ENCODE peak calls at places on chromosome 17, in eight cellular contexts. Y is ovary, W is esophagus squamous epithelium, Z is NCI-H1417, A is NCI-H1436 treated with DMSO at 0.1 percent for 48 hours, O is H54, J is Calu3, E is HEK293T. U is an unnamed sample.

GRCh38 chr17:44220211-44221071 is 966 bp upstream of the UBTF start:
- DNase-seq in Y (peak), A (no peak), W (no peak), Z (peak), J (peak), O (no peak), E (peak), U (no peak)

GRCh38 chr17:35732806-35733136 is 1.3 kb downstream of the RASL10B start:
- DNase-seq in J (no peak), E (no peak), A (no peak), O (no peak), Z (no peak), W (no peak), Y (no peak), U (no peak)

GRCh38 chr17:58282442-58282841 is 1.7 kb upstream of the MPO start:
- DNase-seq in J (no peak), O (no peak), W (no peak), E (peak), Y (no peak), A (no peak), Z (no peak), U (no peak)

GRCh38 chr17:8552582-8553320 is 77.8 kb downstream of the MYH10 start:
- DNase-seq in Z (no peak), O (no peak), W (no peak), E (no peak), Y (no peak), A (no peak), J (no peak), U (no peak)

GRCh38 chr17:5526821-5527598 is 40.6 kb downstream of the MIS12 start:
- DNase-seq in W (no peak), Z (peak), O (peak), Y (no peak), E (peak), A (no peak), J (peak), U (peak)

GRCh38 chr17:28597606-28598383 is 1.0 kb downstream of the SPAG5 start:
- DNase-seq in Y (no peak), J (no peak), E (no peak), Z (no peak), A (no peak), W (no peak), O (no peak), U (no peak)

GRCh38 chr17:5705081-5705875 is 121.0 kb upstream of the NLRP1 start:
- DNase-seq in W (no peak), A (no peak), Y (no peak), O (no peak), J (peak), E (peak), Z (no peak), U (no peak)

GRCh38 chr17:71302721-71303549 is 817.9 kb upstream of the SOX9 start:
- DNase-seq in A (no peak), J (no peak), W (no peak), O (no peak), E (no peak), Y (no peak), Z (no peak), U (no peak)

GRCh38 chr17:12665263-12666210 is at the start of gene MYOCD:
- DNase-seq in A (no peak), J (peak), Z (no peak), Y (peak), O (no peak), E (peak), W (no peak), U (peak)

GRCh38 chr17:61412860-61413653 is 13.4 kb downstream of the TBX2 start:
- DNase-seq in J (no peak), Z (no peak), O (peak), A (no peak), W (no peak), Y (no peak), E (no peak), U (peak)